ENCODE peak calls at places on chromosomes 1 and 21, in eight cellular contexts. U is GM13977, N is RWPE1, C is PC-3, G is body of pancreas, A is astrocyte of the spinal cord, S is left ventricle myocardium inferior, W is omental fat pad. I is an unnamed sample.

GRCh38 chr1:190478193-190479007 is 736 bp upstream of the BRINP3 start:
- DNase-seq in U (no peak), N (peak; percentile 23), C (peak; percentile 72), G (peak; percentile 17), A (peak; percentile 48), S (no peak), W (no peak), I (peak; percentile 14)

GRCh38 chr1:92217721-92218120 is at the start of gene C1orf146:
- DNase-seq in U (no peak), N (no peak), C (no peak), G (no peak), A (no peak), S (no peak), W (no peak), I (no peak)

GRCh38 chr1:147569587-147570241 is 28.4 kb downstream of the BCL9 start:
- DNase-seq in U (no peak), N (no peak), C (no peak), G (no peak), A (no peak), S (no peak), W (no peak), I (no peak)

GRCh38 chr1:100589667-100590066 is 51.7 kb downstream of the GPR88 start:
- DNase-seq in U (no peak), N (no peak), C (no peak), G (no peak), A (no peak), S (no peak), W (no peak), I (no peak)

GRCh38 chr1:23118957-23119792 is 49.5 kb downstream of the LUZP1 start:
- DNase-seq in U (no peak), N (no peak), C (no peak), G (no peak), A (peak; percentile 39), S (no peak), W (no peak), I (no peak)

GRCh38 chr1:64243757-64244080 is 40.3 kb downstream of the UBE2U start:
- DNase-seq in U (no peak), N (no peak), C (no peak), G (no peak), A (no peak), S (no peak), W (no peak), I (no peak)

GRCh38 chr1:54105080-54105479 is 47.7 kb downstream of the CDCP2 start:
- DNase-seq in U (no peak), N (no peak), C (no peak), G (no peak), A (no peak), S (no peak), W (no peak), I (no peak)

GRCh38 chr1:46689326-46689725 is 17.7 kb downstream of the TEX38 start:
- DNase-seq in U (no peak), N (no peak), C (no peak), G (peak; percentile 19), A (no peak), S (no peak), W (no peak), I (no peak)

DNA sequence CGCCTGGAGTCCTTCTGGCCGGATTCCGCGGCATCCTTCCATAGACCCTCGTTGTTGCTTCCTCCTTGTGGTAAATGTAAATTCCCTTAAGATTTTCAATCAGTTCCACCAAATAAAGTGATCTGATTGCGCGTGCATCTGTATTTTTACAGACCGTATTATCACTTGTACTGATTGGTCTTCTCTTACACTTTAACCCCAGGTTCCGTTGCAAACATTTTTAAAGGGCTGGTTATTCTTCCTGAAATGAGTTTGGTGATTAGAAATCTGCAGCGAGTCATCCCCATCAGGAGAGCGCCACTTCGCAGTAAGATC is 483 bp downstream of the YBEY start:
- DNase-seq in U (no peak), N (no peak), C (no peak), G (no peak), A (no peak), S (no peak), W (no peak), I (no peak)
- TF ChIP-seq CTCF in U (no peak), N (no peak), C (no peak), G (no peak), A (no peak), S (no peak), W (no peak), I (no peak)

DNA sequence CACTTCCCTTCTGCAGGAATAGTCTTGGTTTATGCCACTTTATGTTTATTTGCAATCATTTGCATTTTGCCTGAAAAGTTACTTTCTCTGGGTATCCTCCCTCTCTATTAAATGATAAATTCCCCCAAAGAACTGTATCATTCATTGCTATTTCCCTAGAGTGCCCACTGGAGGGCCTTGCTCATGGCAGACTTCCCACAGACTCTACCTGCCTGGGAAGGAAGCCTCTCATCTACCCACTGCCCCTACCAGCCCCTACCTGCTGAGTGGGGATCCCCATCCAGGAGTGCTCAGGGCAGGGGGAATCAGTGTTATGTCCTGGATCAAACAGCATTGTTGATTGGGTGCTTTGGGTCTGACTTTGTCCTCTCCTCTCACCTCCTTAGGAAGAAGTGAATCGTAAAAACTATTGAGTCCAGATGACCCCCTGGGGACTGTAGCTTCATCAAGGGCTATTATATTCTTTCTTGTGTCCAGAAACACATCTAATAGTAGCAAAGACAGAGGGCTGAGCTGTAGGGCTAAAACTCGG is 6.8 kb upstream of the LRRN2 start:
- DNase-seq in U (no peak), N (no peak), C (peak; percentile 52), G (no peak), A (no peak), S (no peak), W (no peak), I (no peak)
- TF ChIP-seq CTCF in U (no peak), N (no peak), C (peak; percentile 83), G (no peak), A (no peak), S (no peak), W (no peak), I (no peak)

DNA sequence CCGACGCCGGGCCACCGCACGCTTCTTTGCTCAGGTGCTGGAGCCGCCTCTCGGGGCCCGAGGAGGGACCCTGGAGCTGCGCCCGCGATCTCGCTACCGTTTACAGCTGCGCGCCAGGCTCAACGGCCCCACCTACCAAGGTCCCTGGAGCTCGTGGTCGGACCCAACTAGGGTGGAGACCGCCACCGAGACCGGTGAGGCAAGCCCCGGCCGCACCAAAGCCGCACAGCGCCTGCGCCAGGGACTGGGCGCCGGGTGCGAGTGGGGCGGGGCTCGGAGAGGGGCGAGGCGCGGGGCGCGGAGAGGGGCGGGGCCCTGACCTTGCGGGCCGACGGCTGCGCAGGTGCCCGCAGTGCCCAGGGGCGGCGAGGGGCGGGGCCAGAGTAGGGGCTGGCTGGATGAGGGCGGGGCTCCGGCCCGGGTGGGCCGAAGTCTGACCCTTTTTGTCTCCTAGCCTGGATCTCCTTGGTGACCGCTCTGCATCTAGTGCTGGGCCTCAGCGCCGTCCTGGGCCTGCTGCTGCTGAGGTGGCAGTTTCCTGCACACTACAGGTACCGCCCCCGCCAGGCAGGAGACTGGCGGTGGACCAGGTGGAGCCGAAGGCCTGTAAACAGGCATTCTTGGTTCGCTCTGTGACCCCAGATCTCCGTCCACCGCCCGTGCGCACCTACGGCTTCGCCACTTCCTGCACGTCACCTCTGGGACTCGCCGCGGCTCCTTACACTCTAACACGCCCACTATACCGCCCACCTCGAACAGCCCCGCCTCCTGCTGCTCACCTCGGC is 9.8 kb upstream of the CDC20 start:
- DNase-seq in U (no peak), N (peak; percentile 85), C (peak; percentile 91), G (peak; percentile 97), A (peak; percentile 56), S (peak; percentile 85), W (peak; percentile 49), I (no peak)
- TF ChIP-seq CTCF in U (no peak), N (no peak), C (no peak), G (no peak), A (no peak), S (no peak), W (no peak), I (no peak)

DNA sequence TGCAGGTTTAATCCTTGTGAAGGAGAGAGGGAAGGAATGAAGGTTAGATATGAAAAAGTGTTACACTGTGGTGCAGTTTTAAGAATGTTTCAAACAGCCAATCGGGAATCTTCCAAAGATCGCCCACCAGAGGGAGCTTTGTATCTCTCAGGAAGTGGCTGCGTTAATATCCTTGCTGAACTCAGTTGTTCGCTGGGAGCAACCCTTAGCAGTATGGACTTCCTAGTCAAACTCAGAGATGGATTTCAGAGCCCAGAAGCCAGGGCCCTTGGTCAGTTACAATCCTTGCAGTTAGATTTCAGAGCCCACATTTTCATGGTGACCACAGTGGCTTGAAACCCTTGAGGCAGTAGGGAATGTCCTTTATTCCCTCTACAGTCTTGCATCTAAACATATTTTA is 136.2 kb downstream of the NTNG1 start:
- DNase-seq in U (no peak), N (no peak), C (peak; percentile 65), G (peak; percentile 23), A (peak; percentile 62), S (no peak), W (no peak), I (no peak)
- TF ChIP-seq CTCF in U (peak; percentile 38), N (peak; percentile 26), C (peak; percentile 71), G (peak; percentile 25), A (peak; percentile 68), S (peak; percentile 40), W (no peak), I (no peak)

GRCh38 chr1:209802117-209802779 is 3.7 kb downstream of the IRF6 start:
- DNase-seq in U (no peak), N (no peak), C (no peak), G (peak; percentile 31), A (no peak), S (no peak), W (no peak), I (no peak)
- TF ChIP-seq CTCF in U (no peak), N (no peak), C (no peak), G (no peak), A (no peak), S (no peak), W (no peak), I (no peak)

GRCh38 chr1:31764307-31765040 is at the start of gene ADGRB2:
- DNase-seq in U (peak; percentile 67), N (no peak), C (peak; percentile 25), G (peak; percentile 27), A (no peak), S (no peak), W (no peak), I (no peak)

GRCh38 chr1:31763671-31764306 is 351 bp downstream of the ADGRB2 start:
- DNase-seq in U (peak; percentile 48), N (no peak), C (no peak), G (no peak), A (no peak), S (no peak), W (no peak), I (no peak)

GRCh38 chr1:31762726-31763670 is 1.1 kb downstream of the ADGRB2 start:
- DNase-seq in U (peak; percentile 82), N (peak; percentile 73), C (peak; percentile 76), G (peak; percentile 84), A (peak; percentile 48), S (peak; percentile 60), W (no peak), I (peak; percentile 66)

GRCh38 chr1:31765516-31765915 is 1.4 kb upstream of the ADGRB2 start:
- DNase-seq in U (no peak), N (no peak), C (no peak), G (no peak), A (no peak), S (no peak), W (no peak), I (no peak)

GRCh38 chr1:31765041-31765467 is 914 bp upstream of the ADGRB2 start:
- DNase-seq in U (no peak), N (no peak), C (peak; percentile 31), G (peak; percentile 32), A (no peak), S (no peak), W (no peak), I (no peak)
- TF ChIP-seq CTCF in U (peak; percentile 39), N (no peak), C (peak; percentile 58), G (no peak), A (peak; percentile 30), S (peak; percentile 40), W (no peak), I (peak; percentile 27)